ENCODE peak calls at places on chromosomes 6 and 20, in eight cellular contexts. One of them, this sample, is unnamed.
A peak's percentile ranks its signal among the peaks of the same experiment; 100 is the strongest.

GRCh38 chr6:145809211-145809610 is 5.4 kb downstream of the FBXO30 start:
- DNase-seq in AG04450: no peak
- DNase-seq in heart left ventricle: no peak
- DNase-seq in PC-3: no peak
- DNase-seq in choroid plexus epithelial cell: peak; percentile 39
- DNase-seq in right atrium auricular region: no peak
- DNase-seq in CD8-positive, alpha-beta T cell: no peak
- DNase-seq in right lobe of liver: no peak
- DNase-seq in this sample: no peak

GRCh38 chr20:9225879-9226278 is 157.0 kb downstream of the PLCB4 start:
- DNase-seq in heart left ventricle: peak; percentile 42
- DNase-seq in choroid plexus epithelial cell: peak; percentile 70
- DNase-seq in CD8-positive, alpha-beta T cell: no peak
- DNase-seq in right lobe of liver: no peak
- DNase-seq in right atrium auricular region: no peak
- DNase-seq in AG04450: no peak
- DNase-seq in PC-3: no peak
- DNase-seq in this sample: no peak

GRCh38 chr6:3751730-3752537 is 421 bp upstream of the PXDC1 start:
- DNase-seq in right lobe of liver: peak; percentile 91
- DNase-seq in right atrium auricular region: peak; percentile 94
- DNase-seq in AG04450: peak; percentile 86
- DNase-seq in heart left ventricle: peak; percentile 91
- DNase-seq in CD8-positive, alpha-beta T cell: peak; percentile 46
- DNase-seq in choroid plexus epithelial cell: peak; percentile 94
- DNase-seq in PC-3: peak; percentile 88
- DNase-seq in this sample: peak; percentile 91

GRCh38 chr6:13457577-13457976 is 29.8 kb downstream of the GFOD1 start:
- DNase-seq in right lobe of liver: no peak
- DNase-seq in heart left ventricle: no peak
- DNase-seq in CD8-positive, alpha-beta T cell: no peak
- DNase-seq in choroid plexus epithelial cell: no peak
- DNase-seq in AG04450: no peak
- DNase-seq in PC-3: peak; percentile 22
- DNase-seq in right atrium auricular region: no peak
- DNase-seq in this sample: no peak

GRCh38 chr6:87925373-87926060 is 122.1 kb upstream of the SPACA1 start:
- DNase-seq in heart left ventricle: no peak
- DNase-seq in right atrium auricular region: no peak
- DNase-seq in AG04450: no peak
- DNase-seq in choroid plexus epithelial cell: no peak
- DNase-seq in PC-3: no peak
- DNase-seq in right lobe of liver: no peak
- DNase-seq in CD8-positive, alpha-beta T cell: no peak
- DNase-seq in this sample: no peak

GRCh38 chr6:150712502-150713252 is 113.0 kb downstream of the PLEKHG1 start:
- DNase-seq in choroid plexus epithelial cell: no peak
- DNase-seq in right atrium auricular region: no peak
- DNase-seq in PC-3: no peak
- DNase-seq in right lobe of liver: no peak
- DNase-seq in heart left ventricle: no peak
- DNase-seq in CD8-positive, alpha-beta T cell: no peak
- DNase-seq in AG04450: no peak
- DNase-seq in this sample: no peak

GRCh38 chr6:144103026-144103563 is 7.7 kb upstream of the SF3B5 start:
- DNase-seq in choroid plexus epithelial cell: no peak
- DNase-seq in heart left ventricle: no peak
- DNase-seq in PC-3: no peak
- DNase-seq in CD8-positive, alpha-beta T cell: no peak
- DNase-seq in right atrium auricular region: no peak
- DNase-seq in AG04450: no peak
- DNase-seq in right lobe of liver: no peak
- DNase-seq in this sample: no peak

GRCh38 chr20:49717693-49718092 is 4.0 kb upstream of the B4GALT5 start:
- DNase-seq in choroid plexus epithelial cell: no peak
- DNase-seq in heart left ventricle: no peak
- DNase-seq in CD8-positive, alpha-beta T cell: no peak
- DNase-seq in AG04450: no peak
- DNase-seq in right lobe of liver: no peak
- DNase-seq in PC-3: peak; percentile 83
- DNase-seq in right atrium auricular region: no peak
- DNase-seq in this sample: no peak

GRCh38 chr20:50729925-50730764 is 1.2 kb upstream of the PARD6B start:
- DNase-seq in right atrium auricular region: peak; percentile 56
- DNase-seq in right lobe of liver: no peak
- DNase-seq in heart left ventricle: no peak
- DNase-seq in CD8-positive, alpha-beta T cell: no peak
- DNase-seq in choroid plexus epithelial cell: peak; percentile 50
- DNase-seq in PC-3: peak; percentile 37
- DNase-seq in AG04450: no peak
- DNase-seq in this sample: no peak

GRCh38 chr6:71258078-71258866 is 30.3 kb upstream of the OGFRL1 start:
- DNase-seq in right lobe of liver: no peak
- DNase-seq in CD8-positive, alpha-beta T cell: no peak
- DNase-seq in choroid plexus epithelial cell: no peak
- DNase-seq in right atrium auricular region: no peak
- DNase-seq in heart left ventricle: no peak
- DNase-seq in PC-3: no peak
- DNase-seq in AG04450: no peak
- DNase-seq in this sample: peak; percentile 61

GRCh38 chr20:53579581-53580375 is 13.9 kb downstream of the ZNF217 start:
- DNase-seq in CD8-positive, alpha-beta T cell: peak; percentile 29
- DNase-seq in right lobe of liver: no peak
- DNase-seq in choroid plexus epithelial cell: peak; percentile 71
- DNase-seq in heart left ventricle: no peak
- DNase-seq in right atrium auricular region: peak; percentile 71
- DNase-seq in AG04450: no peak
- DNase-seq in PC-3: peak; percentile 99
- DNase-seq in this sample: peak; percentile 95

GRCh38 chr6:27031302-27031701 is 216.2 kb upstream of the PRSS16 start:
- DNase-seq in CD8-positive, alpha-beta T cell: no peak
- DNase-seq in heart left ventricle: no peak
- DNase-seq in right atrium auricular region: no peak
- DNase-seq in PC-3: peak; percentile 65
- DNase-seq in AG04450: no peak
- DNase-seq in right lobe of liver: no peak
- DNase-seq in choroid plexus epithelial cell: peak; percentile 23
- DNase-seq in this sample: no peak

GRCh38 chr6:44580901-44581300 is 193.4 kb downstream of the CDC5L start:
- DNase-seq in right lobe of liver: no peak
- DNase-seq in right atrium auricular region: peak; percentile 34
- DNase-seq in PC-3: peak; percentile 8
- DNase-seq in choroid plexus epithelial cell: peak; percentile 84
- DNase-seq in CD8-positive, alpha-beta T cell: no peak
- DNase-seq in AG04450: peak; percentile 6
- DNase-seq in heart left ventricle: no peak
- DNase-seq in this sample: peak; percentile 77

GRCh38 chr6:26383624-26384417 is 913 bp downstream of the BTN2A2 start:
- DNase-seq in right lobe of liver: no peak
- DNase-seq in CD8-positive, alpha-beta T cell: peak; percentile 14
- DNase-seq in right atrium auricular region: no peak
- DNase-seq in heart left ventricle: no peak
- DNase-seq in PC-3: peak; percentile 59
- DNase-seq in AG04450: peak; percentile 20
- DNase-seq in choroid plexus epithelial cell: peak; percentile 85
- DNase-seq in this sample: peak; percentile 80

GRCh38 chr20:4683261-4683660 is 38.4 kb upstream of the PRND start:
- DNase-seq in right atrium auricular region: no peak
- DNase-seq in PC-3: no peak
- DNase-seq in choroid plexus epithelial cell: no peak
- DNase-seq in CD8-positive, alpha-beta T cell: no peak
- DNase-seq in AG04450: no peak
- DNase-seq in right lobe of liver: no peak
- DNase-seq in heart left ventricle: no peak
- DNase-seq in this sample: no peak

GRCh38 chr6:142945446-142946180 is 637 bp upstream of the HIVEP2 start:
- DNase-seq in right lobe of liver: peak; percentile 75
- DNase-seq in choroid plexus epithelial cell: no peak
- DNase-seq in right atrium auricular region: no peak
- DNase-seq in heart left ventricle: peak; percentile 63
- DNase-seq in AG04450: no peak
- DNase-seq in PC-3: no peak
- DNase-seq in CD8-positive, alpha-beta T cell: peak; percentile 65
- DNase-seq in this sample: no peak

GRCh38 chr6:109428889-109429477 is 11.4 kb downstream of the PPIL6 start:
- DNase-seq in right lobe of liver: no peak
- DNase-seq in right atrium auricular region: no peak
- DNase-seq in choroid plexus epithelial cell: peak; percentile 30
- DNase-seq in CD8-positive, alpha-beta T cell: no peak
- DNase-seq in heart left ventricle: peak; percentile 30
- DNase-seq in PC-3: peak; percentile 32
- DNase-seq in AG04450: peak; percentile 30
- DNase-seq in this sample: peak; percentile 90

DNA sequence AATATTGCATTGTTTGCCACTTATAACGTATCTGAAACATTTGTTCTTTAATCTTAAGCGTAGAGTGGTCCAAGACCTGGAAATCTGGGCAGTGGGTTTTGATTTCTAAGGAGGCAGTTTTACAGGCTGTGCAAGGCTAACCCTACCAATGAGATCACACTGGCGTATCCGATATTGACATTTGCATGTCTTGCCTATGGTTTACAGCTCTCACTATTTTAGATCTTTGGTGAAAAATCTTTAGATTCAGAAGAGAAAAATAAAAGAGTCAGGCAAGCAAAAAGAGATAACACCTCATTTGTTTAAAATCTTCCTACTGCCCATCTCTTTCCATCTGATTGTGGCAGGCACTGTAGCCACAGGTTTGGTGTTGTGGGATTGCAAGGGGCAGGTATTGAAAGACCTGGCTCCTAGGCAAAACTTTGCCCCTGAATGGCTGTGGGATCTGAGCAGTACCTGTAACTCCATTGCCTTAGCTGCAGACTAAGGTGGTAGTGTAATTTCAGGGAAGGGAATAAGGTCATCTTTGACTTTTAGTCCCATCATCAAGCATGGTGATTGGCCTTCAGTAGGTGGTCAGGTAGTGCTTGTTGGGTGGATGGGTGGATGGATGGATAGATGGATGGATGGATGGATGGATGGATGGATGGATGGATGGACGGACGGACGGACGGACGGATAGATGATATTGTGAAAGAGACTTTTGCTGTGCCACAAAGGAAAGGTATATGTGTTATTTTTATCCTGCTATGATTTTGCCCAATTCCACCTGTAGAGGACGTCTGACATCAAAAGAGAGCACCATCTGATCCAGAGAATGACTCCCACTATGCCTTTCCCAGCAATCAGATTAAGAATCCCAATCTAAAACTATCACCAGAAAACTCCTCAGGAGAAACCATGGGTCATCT is 1.9 kb downstream of the TNFAIP3 start:
- DNase-seq in AG04450: no peak
- DNase-seq in choroid plexus epithelial cell: no peak
- DNase-seq in CD8-positive, alpha-beta T cell: no peak
- DNase-seq in right lobe of liver: no peak
- DNase-seq in PC-3: peak; percentile 14
- DNase-seq in right atrium auricular region: no peak
- DNase-seq in heart left ventricle: no peak
- DNase-seq in this sample: peak; percentile 47
- H3K4me3 ChIP-seq in AG04450: peak overlapping the region; percentile 89
- H3K4me3 ChIP-seq in choroid plexus epithelial cell: peak overlapping the region; percentile 78
- H3K4me3 ChIP-seq in CD8-positive, alpha-beta T cell: peak overlapping the region; percentile 75
- H3K4me3 ChIP-seq in right lobe of liver: peak overlapping the region; percentile 76
- H3K4me3 ChIP-seq in PC-3: peak overlapping the region; percentile 90
- H3K4me3 ChIP-seq in right atrium auricular region: peak overlapping the region; percentile 89
- H3K4me3 ChIP-seq in heart left ventricle: peak overlapping the region; percentile 96
- H3K4me3 ChIP-seq in this sample: peak overlapping the region; percentile 90

DNA sequence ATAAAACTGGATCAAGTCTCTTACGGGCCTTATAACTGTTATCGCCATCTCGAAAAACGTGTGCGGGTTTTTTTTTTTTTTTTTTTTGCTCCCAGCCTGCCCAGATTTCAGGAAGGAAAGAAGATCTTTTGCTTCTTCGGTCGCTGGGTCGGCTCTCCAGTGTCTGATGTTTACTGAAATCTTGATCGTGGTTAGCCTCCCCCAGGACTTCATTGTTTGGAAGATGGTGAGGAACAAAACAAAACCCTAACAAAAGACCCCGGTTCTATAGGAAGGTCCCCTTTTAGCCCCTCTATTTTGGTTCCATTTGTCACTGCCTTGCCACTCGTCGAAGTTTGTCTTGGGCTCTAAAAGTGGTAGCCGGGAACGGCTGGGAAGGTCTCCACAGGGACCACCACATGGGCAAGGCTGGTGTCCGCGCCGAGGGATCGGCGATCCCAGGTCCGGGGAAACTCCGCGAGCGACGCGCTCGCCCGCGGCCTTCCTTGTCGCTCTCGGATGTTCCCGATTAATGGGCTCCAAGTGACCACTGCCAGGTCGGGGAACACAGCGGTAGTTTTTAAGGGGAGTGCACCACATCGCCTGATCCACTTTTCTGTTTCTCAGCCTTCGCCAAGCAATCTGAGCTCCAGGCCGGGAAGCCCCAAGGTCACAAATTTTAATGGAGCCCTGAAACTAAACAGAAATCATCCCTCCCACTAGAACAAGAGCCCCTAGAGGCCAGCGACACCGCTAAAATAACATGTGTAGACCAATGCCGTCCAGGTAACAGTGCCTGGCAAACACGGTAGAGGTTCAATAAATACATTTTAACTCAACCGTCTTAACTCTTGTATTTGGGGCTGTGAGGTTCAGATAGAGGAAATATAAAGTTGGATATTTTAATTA is 27.0 kb downstream of the TRIM27 start:
- DNase-seq in heart left ventricle: peak; percentile 42
- DNase-seq in AG04450: no peak
- DNase-seq in choroid plexus epithelial cell: peak; percentile 71
- DNase-seq in PC-3: peak; percentile 69
- DNase-seq in CD8-positive, alpha-beta T cell: peak; percentile 55
- DNase-seq in right lobe of liver: peak; percentile 73
- DNase-seq in right atrium auricular region: peak; percentile 60
- DNase-seq in this sample: peak; percentile 64
- TF ChIP-seq CTCF in heart left ventricle: peak; percentile 39
- TF ChIP-seq CTCF in AG04450: peak; percentile 29
- TF ChIP-seq CTCF in choroid plexus epithelial cell: peak; percentile 45
- TF ChIP-seq CTCF in PC-3: peak; percentile 48
- TF ChIP-seq CTCF in CD8-positive, alpha-beta T cell: peak; percentile 26
- TF ChIP-seq CTCF in right lobe of liver: peak; percentile 11
- TF ChIP-seq CTCF in right atrium auricular region: no peak
- TF ChIP-seq CTCF in this sample: peak; percentile 17

GRCh38 chr6:157677235-157677634 is 145.8 kb upstream of the SNX9 start:
- DNase-seq in heart left ventricle: no peak
- DNase-seq in choroid plexus epithelial cell: peak; percentile 15
- DNase-seq in AG04450: no peak
- DNase-seq in PC-3: no peak
- DNase-seq in right lobe of liver: no peak
- DNase-seq in right atrium auricular region: no peak
- DNase-seq in CD8-positive, alpha-beta T cell: no peak
- DNase-seq in this sample: no peak
- H3K4me3 ChIP-seq in heart left ventricle: no peak overlapping the region
- H3K4me3 ChIP-seq in choroid plexus epithelial cell: no peak overlapping the region
- H3K4me3 ChIP-seq in AG04450: no peak overlapping the region
- H3K4me3 ChIP-seq in PC-3: no peak overlapping the region
- H3K4me3 ChIP-seq in right lobe of liver: no peak overlapping the region
- H3K4me3 ChIP-seq in right atrium auricular region: no peak overlapping the region
- H3K4me3 ChIP-seq in CD8-positive, alpha-beta T cell: no peak overlapping the region
- H3K4me3 ChIP-seq in this sample: no peak overlapping the region

DNA sequence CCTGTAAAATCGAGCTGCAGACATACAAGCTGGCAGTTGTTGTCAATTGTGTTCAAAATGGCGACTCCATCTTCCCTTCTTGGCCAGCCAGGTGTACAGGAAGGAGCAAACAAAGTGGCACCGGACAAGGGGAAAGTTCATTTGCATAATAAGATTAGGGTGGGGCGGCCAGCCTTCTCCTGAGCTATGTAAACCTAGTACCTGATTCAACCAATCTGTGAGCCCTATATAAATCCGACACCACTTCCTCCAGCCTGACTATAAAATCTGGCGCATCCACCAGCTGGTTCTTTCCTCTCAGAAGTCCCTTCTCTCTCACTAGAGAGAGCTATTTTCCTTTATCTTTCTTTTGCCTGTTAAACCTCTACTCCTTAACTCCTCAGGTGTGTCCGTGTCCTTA is 8.1 kb upstream of the HBS1L start:
- DNase-seq in AG04450: no peak
- DNase-seq in PC-3: peak; percentile 77
- DNase-seq in heart left ventricle: no peak
- DNase-seq in right atrium auricular region: no peak
- DNase-seq in CD8-positive, alpha-beta T cell: no peak
- DNase-seq in right lobe of liver: no peak
- DNase-seq in choroid plexus epithelial cell: no peak
- DNase-seq in this sample: no peak
- TF ChIP-seq CTCF in AG04450: no peak
- TF ChIP-seq CTCF in PC-3: peak; percentile 49
- TF ChIP-seq CTCF in heart left ventricle: no peak
- TF ChIP-seq CTCF in right atrium auricular region: no peak
- TF ChIP-seq CTCF in CD8-positive, alpha-beta T cell: no peak
- TF ChIP-seq CTCF in right lobe of liver: no peak
- TF ChIP-seq CTCF in choroid plexus epithelial cell: no peak
- TF ChIP-seq CTCF in this sample: no peak